ENCODE peak calls at places on chromosome 13, in six cellular contexts. K, N, W, D, U and A are unnamed samples.

GRCh38 chr13:106599875-106600797 is 32.2 kb upstream of the ARGLU1 start:
- DNase-seq in K (no peak), U (no peak), N (no peak), W (no peak), D (peak), A (no peak)

GRCh38 chr13:30134578-30134977 is 172.8 kb downstream of the KATNAL1 start:
- DNase-seq in U (no peak), D (no peak), K (no peak), W (no peak), N (no peak), A (peak)

GRCh38 chr13:49701481-49701880 is 10.2 kb upstream of the EBPL start:
- DNase-seq in D (no peak), W (no peak), N (no peak), K (no peak), U (no peak), A (no peak)

GRCh38 chr13:27658569-27658968 is 36.9 kb downstream of the POLR1D start:
- DNase-seq in D (peak), K (no peak), N (no peak), U (no peak), W (no peak), A (no peak)

GRCh38 chr13:54194233-54195024 is 1165.8 kb downstream of the OLFM4 start:
- DNase-seq in D (no peak), W (no peak), K (no peak), U (no peak), N (no peak), A (no peak)

GRCh38 chr13:74290324-74290773 is 156.1 kb upstream of the KLF12 start:
- DNase-seq in K (peak), N (no peak), W (no peak), U (peak), D (peak), A (no peak)

GRCh38 chr13:21674271-21675009 is 3.6 kb downstream of the FGF9 start:
- DNase-seq in D (no peak), K (peak), N (no peak), U (peak), W (no peak), A (no peak)

GRCh38 chr13:95677564-95678386 is 836 bp downstream of the DNAJC3 start:
- DNase-seq in W (peak), U (no peak), N (no peak), K (no peak), D (peak), A (no peak)

GRCh38 chr13:71860547-71861131 is 6.4 kb downstream of the DACH1 start:
- DNase-seq in U (no peak), D (no peak), K (no peak), W (no peak), N (no peak), A (no peak)

GRCh38 chr13:109922518-109922917 is 136.1 kb upstream of the IRS2 start:
- DNase-seq in D (peak), K (no peak), W (no peak), U (no peak), N (no peak), A (no peak)

GRCh38 chr13:25869941-25870340 is 181.9 kb downstream of the SHISA2 start:
- DNase-seq in N (no peak), U (no peak), W (no peak), K (no peak), D (no peak), A (no peak)

GRCh38 chr13:31200636-31200970 is 828 bp downstream of the B3GLCT start:
- DNase-seq in U (no peak), N (peak), K (no peak), D (peak), W (peak), A (peak)

GRCh38 chr13:40558656-40559055 is 107.8 kb downstream of the FOXO1 start:
- DNase-seq in K (no peak), D (no peak), N (no peak), W (no peak), U (no peak), A (no peak)

GRCh38 chr13:30020726-30021312 is 170.4 kb upstream of the UBL3 start:
- DNase-seq in K (no peak), W (no peak), D (peak), N (no peak), U (no peak), A (no peak)

GRCh38 chr13:76879211-76879875 is 6.9 kb downstream of the KCTD12 start:
- DNase-seq in N (peak), D (peak), U (peak), K (no peak), W (no peak), A (peak)

GRCh38 chr13:94707400-94708021 is 4.8 kb downstream of the SOX21 start:
- DNase-seq in N (no peak), W (no peak), K (peak), U (no peak), D (no peak), A (no peak)

GRCh38 chr13:37602743-37603381 is 4.3 kb upstream of the POSTN start:
- DNase-seq in N (no peak), W (no peak), U (no peak), K (no peak), D (peak), A (no peak)

GRCh38 chr13:112991611-112992010 is 22.6 kb downstream of the MCF2L start:
- DNase-seq in U (no peak), W (no peak), K (no peak), D (peak), N (no peak), A (no peak)

GRCh38 chr13:73210218-73210883 is 151.5 kb downstream of the KLF5 start:
- DNase-seq in W (no peak), U (no peak), K (no peak), N (no peak), D (no peak), A (no peak)

GRCh38 chr13:37109080-37109678 is 3.7 kb upstream of the CSNK1A1L start:
- DNase-seq in U (no peak), N (no peak), D (peak), K (peak), W (no peak), A (no peak)

GRCh38 chr13:98598043-98598442 is 21.1 kb upstream of the STK24 start:
- DNase-seq in U (no peak), K (peak), W (no peak), D (no peak), N (no peak), A (no peak)

GRCh38 chr13:30864352-30865130 is 41.5 kb upstream of the MEDAG start:
- DNase-seq in U (no peak), K (no peak), N (no peak), W (no peak), D (peak), A (no peak)

GRCh38 chr13:79582896-79583295 is 101.9 kb downstream of the NDFIP2 start:
- DNase-seq in N (no peak), K (no peak), D (peak), W (no peak), U (no peak), A (no peak)

GRCh38 chr13:50129065-50129922 is 114.0 kb downstream of the KCNRG start:
- DNase-seq in K (no peak), D (no peak), U (no peak), N (peak), W (no peak), A (no peak)

GRCh38 chr13:65868106-65868505 is 1362.0 kb downstream of the PCDH9 start:
- DNase-seq in D (peak), K (no peak), N (no peak), W (no peak), U (no peak), A (no peak)

GRCh38 chr13:113393226-113393571 is 29.3 kb upstream of the GRTP1 start:
- DNase-seq in D (no peak), U (no peak), K (no peak), N (no peak), W (no peak), A (peak)

GRCh38 chr13:112814905-112815585 is 125.2 kb downstream of the ATP11A start:
- DNase-seq in N (no peak), U (no peak), W (no peak), K (no peak), D (peak), A (peak)

GRCh38 chr13:34863360-34864135 is 78.5 kb upstream of the NBEA start:
- DNase-seq in K (no peak), N (no peak), W (no peak), D (peak), U (no peak), A (no peak)

GRCh38 chr13:24148414-24149305 is 11.9 kb upstream of the SPATA13 start:
- DNase-seq in N (no peak), U (no peak), W (no peak), K (peak), D (peak), A (no peak)

GRCh38 chr13:48263196-48263595 is 30.2 kb downstream of the ITM2B start:
- DNase-seq in D (peak), K (no peak), N (no peak), U (no peak), W (no peak), A (no peak)

GRCh38 chr13:29496241-29496712 is 99.2 kb downstream of the SLC7A1 start:
- DNase-seq in N (peak), K (peak), U (no peak), D (no peak), W (no peak), A (no peak)

GRCh38 chr13:64471916-64472315 is 2758.2 kb downstream of the PCDH9 start:
- DNase-seq in K (peak), W (no peak), D (peak), U (no peak), N (no peak), A (no peak)

GRCh38 chr13:22178878-22179277 is 508.0 kb downstream of the FGF9 start:
- DNase-seq in K (no peak), U (no peak), D (no peak), W (no peak), N (no peak), A (no peak)

GRCh38 chr13:74174810-74175209 is 40.6 kb upstream of the KLF12 start:
- DNase-seq in D (no peak), W (no peak), K (no peak), U (no peak), N (no peak), A (no peak)

GRCh38 chr13:51361111-51361510 is 21.6 kb downstream of the SERPINE3 start:
- DNase-seq in D (no peak), W (no peak), N (no peak), U (no peak), K (no peak), A (no peak)

GRCh38 chr13:99217461-99218101 is 16.9 kb downstream of the UBAC2 start:
- DNase-seq in W (no peak), D (no peak), N (no peak), U (peak), K (no peak), A (no peak)

GRCh38 chr13:48402325-48402962 is 10.5 kb downstream of the LPAR6 start:
- DNase-seq in D (no peak), N (no peak), U (no peak), K (no peak), W (no peak), A (no peak)

GRCh38 chr13:84983321-84983720 is 815.9 kb downstream of the SLITRK6 start:
- DNase-seq in N (no peak), D (no peak), U (no peak), W (no peak), K (no peak), A (no peak)

GRCh38 chr13:97002581-97002980 is 8.3 kb upstream of the OXGR1 start:
- DNase-seq in K (no peak), N (no peak), W (no peak), D (no peak), U (no peak), A (no peak)